ENCODE peak calls at places on chromosomes 13 and 19, in nine cellular contexts. Z is HFFc6, D is GDM1, W is kidney tubule cell, S is heart right ventricle, B is hippocampal formation, H is mucosa of descending colon, L is WTC11, N is globus pallidus. Y is an unnamed sample.

GRCh38 chr19:47032171-47032811 is 12.7 kb downstream of the NPAS1 start:
- DNase-seq in N (no peak), B (no peak), D (no peak), W (peak), L (peak), S (peak), Z (no peak), H (peak), Y (no peak)

GRCh38 chr19:5929646-5930045 is 15.6 kb downstream of the CAPS start:
- DNase-seq in D (no peak), L (no peak), B (no peak), H (no peak), S (no peak), N (no peak), W (no peak), Z (no peak), Y (no peak)

GRCh38 chr19:51993422-51993821 is 6.8 kb upstream of the ZNF350 start:
- DNase-seq in N (no peak), D (no peak), B (no peak), W (no peak), H (no peak), L (no peak), S (no peak), Z (no peak), Y (no peak)

GRCh38 chr19:58229255-58229639 is 533 bp downstream of the ZNF544 start:
- DNase-seq in N (peak), H (peak), W (peak), Z (peak), L (peak), B (no peak), S (no peak), D (no peak), Y (no peak)

GRCh38 chr19:40990972-40991381 is at the start of gene CYP2B6:
- DNase-seq in L (no peak), Z (no peak), B (no peak), N (no peak), W (no peak), H (peak), D (no peak), S (no peak), Y (no peak)

GRCh38 chr13:83515267-83515666 is 367.0 kb downstream of the SLITRK1 start:
- DNase-seq in B (no peak), N (no peak), S (no peak), L (no peak), W (no peak), Z (peak), H (no peak), D (no peak), Y (no peak)

GRCh38 chr19:5142725-5143097 is 173.8 kb downstream of the KDM4B start:
- DNase-seq in W (no peak), H (no peak), L (no peak), B (no peak), D (no peak), N (no peak), S (peak), Z (no peak), Y (no peak)

GRCh38 chr19:56142087-56142787 is 1.1 kb downstream of the ZNF444 start:
- DNase-seq in B (no peak), L (no peak), N (no peak), Z (no peak), H (peak), W (peak), S (no peak), D (no peak), Y (no peak)

GRCh38 chr19:38674388-38675133 is 27.1 kb downstream of the ACTN4 start:
- DNase-seq in Z (no peak), B (no peak), D (no peak), H (no peak), S (no peak), W (peak), L (no peak), N (no peak), Y (no peak)

GRCh38 chr19:17358395-17358794 is 18.7 kb downstream of the PLVAP start:
- DNase-seq in B (no peak), N (no peak), Z (no peak), H (no peak), L (no peak), S (no peak), D (no peak), W (no peak), Y (no peak)

GRCh38 chr13:29266261-29266660 is 329.2 kb downstream of the SLC7A1 start:
- DNase-seq in H (no peak), L (no peak), D (no peak), Z (no peak), B (no peak), N (no peak), W (no peak), S (no peak), Y (no peak)

GRCh38 chr13:31089649-31090048 is 72.1 kb downstream of the HSPH1 start:
- DNase-seq in W (no peak), Z (no peak), D (no peak), L (no peak), N (no peak), H (no peak), S (no peak), B (no peak), Y (no peak)

GRCh38 chr19:34480971-34481821 is at the start of gene WTIP:
- DNase-seq in N (no peak), D (no peak), S (peak), B (no peak), H (peak), L (peak), Z (peak), W (peak), Y (peak)

GRCh38 chr13:111279253-111279652 is 41.2 kb upstream of the TEX29 start:
- DNase-seq in N (no peak), B (no peak), H (no peak), W (no peak), Z (no peak), S (no peak), L (no peak), D (no peak), Y (no peak)

GRCh38 chr19:33649919-33650305 is 28.2 kb downstream of the CHST8 start:
- DNase-seq in H (no peak), W (no peak), B (no peak), Z (no peak), L (no peak), D (no peak), S (no peak), N (no peak), Y (no peak)

GRCh38 chr13:48319458-48320395 is 16.2 kb downstream of the RB1 start:
- DNase-seq in B (no peak), S (no peak), N (no peak), W (no peak), D (no peak), Z (no peak), H (peak), L (no peak), Y (no peak)

GRCh38 chr19:50359432-50359818 is 6.0 kb downstream of the NAPSA start:
- DNase-seq in S (no peak), H (no peak), W (no peak), B (no peak), N (no peak), D (no peak), Z (no peak), L (no peak), Y (no peak)

GRCh38 chr13:47250141-47250540 is 353.3 kb upstream of the HTR2A start:
- DNase-seq in H (no peak), W (no peak), B (no peak), Z (no peak), L (no peak), D (no peak), N (no peak), S (no peak), Y (no peak)

GRCh38 chr19:50418186-50419021 is at the start of gene SPIB:
- DNase-seq in Z (no peak), H (no peak), S (no peak), B (no peak), L (no peak), N (no peak), D (no peak), W (no peak), Y (no peak)

GRCh38 chr13:111429064-111429558 is 108.7 kb downstream of the TEX29 start:
- DNase-seq in H (peak), Z (peak), W (peak), N (peak), S (no peak), D (no peak), B (peak), L (peak), Y (no peak)

GRCh38 chr13:20462921-20463320 is 62.7 kb downstream of the CRYL1 start:
- DNase-seq in W (no peak), L (no peak), N (no peak), S (peak), H (no peak), Z (no peak), B (no peak), D (no peak), Y (no peak)

GRCh38 chr19:48645652-48646191 is at the start of gene CA11:
- DNase-seq in N (no peak), Z (no peak), L (peak), B (peak), D (no peak), H (no peak), S (no peak), W (no peak), Y (no peak)

GRCh38 chr19:12946092-12946845 is 607 bp downstream of the RAD23A start:
- DNase-seq in S (peak), Z (peak), B (peak), D (no peak), N (no peak), L (peak), W (peak), H (peak), Y (peak)

GRCh38 chr13:112728375-112729126 is 38.7 kb downstream of the ATP11A start:
- DNase-seq in N (no peak), W (no peak), S (no peak), D (no peak), H (no peak), B (no peak), Z (no peak), L (no peak), Y (no peak)

GRCh38 chr19:36245210-36246005 is 30.5 kb downstream of the ZNF146 start:
- DNase-seq in H (no peak), N (no peak), L (peak), D (no peak), Z (no peak), W (peak), B (no peak), S (no peak), Y (peak)

GRCh38 chr19:14434157-14434501 is 1.0 kb downstream of the PKN1 start:
- DNase-seq in N (peak), L (no peak), B (no peak), D (no peak), S (no peak), H (no peak), W (peak), Z (no peak), Y (no peak)

GRCh38 chr19:4369109-4369887 is 25.9 kb downstream of the MPND start:
- DNase-seq in Z (no peak), N (no peak), D (peak), H (peak), W (peak), B (no peak), S (no peak), L (no peak), Y (peak)

GRCh38 chr13:27374126-27374613 is 50.2 kb upstream of the GTF3A start:
- DNase-seq in L (no peak), S (no peak), Z (no peak), W (peak), D (no peak), H (peak), N (no peak), B (no peak), Y (no peak)

GRCh38 chr19:45809643-45810159 is 5.4 kb downstream of the RSPH6A start:
- DNase-seq in S (no peak), D (peak), L (no peak), Z (peak), H (peak), B (no peak), N (no peak), W (peak), Y (no peak)

GRCh38 chr19:38733493-38734175 is 10.6 kb downstream of the CAPN12 start:
- DNase-seq in S (peak), H (no peak), L (no peak), D (no peak), W (peak), Z (no peak), N (no peak), B (no peak), Y (peak)

GRCh38 chr19:40923934-40924391 is 41.9 kb upstream of the CYP2A7 start:
- DNase-seq in L (no peak), N (no peak), S (no peak), W (no peak), Z (no peak), D (no peak), H (peak), B (no peak), Y (no peak)

GRCh38 chr19:3270908-3271307 is 46.4 kb downstream of the CELF5 start:
- DNase-seq in H (no peak), W (peak), S (no peak), B (peak), N (no peak), D (no peak), Z (peak), L (peak), Y (no peak)

GRCh38 chr13:43095771-43096719 is 72.7 kb downstream of the DNAJC15 start:
- DNase-seq in D (no peak), S (no peak), Z (peak), H (no peak), W (no peak), L (no peak), B (no peak), N (no peak), Y (no peak)

GRCh38 chr19:51460164-51460992 is 2.1 kb upstream of the SIGLEC8 start:
- DNase-seq in N (no peak), S (no peak), Z (no peak), H (no peak), L (peak), B (no peak), W (no peak), D (peak), Y (peak)

GRCh38 chr19:4575978-4576933 is 16.8 kb upstream of the SEMA6B start:
- DNase-seq in B (no peak), S (peak), L (peak), H (peak), N (no peak), D (no peak), W (peak), Z (peak), Y (peak)

GRCh38 chr13:21081926-21082325 is 20.5 kb upstream of the LATS2 start:
- DNase-seq in B (no peak), S (no peak), L (no peak), D (no peak), W (no peak), N (no peak), H (no peak), Z (no peak), Y (no peak)